ENCODE peak calls at places on chromosomes 11 and 22, in eight cellular contexts. One of them, this sample, is unnamed.

GRCh38 chr22:24937114-24937513 is 9.4 kb downstream of the LHFPL7 start:
- DNase-seq in CD8-positive, alpha-beta T cell: no peak
- DNase-seq in brain microvascular endothelial cell: peak
- DNase-seq in thoracic aorta: no peak
- DNase-seq in DND-41: peak
- DNase-seq in lower lobe of right lung: no peak
- DNase-seq in stomach: no peak
- DNase-seq in left ventricle myocardium inferior: no peak
- DNase-seq in this sample: peak

GRCh38 chr11:130581631-130582030 is 133.2 kb downstream of the ADAMTS15 start:
- DNase-seq in lower lobe of right lung: no peak
- DNase-seq in thoracic aorta: no peak
- DNase-seq in brain microvascular endothelial cell: peak
- DNase-seq in left ventricle myocardium inferior: no peak
- DNase-seq in DND-41: no peak
- DNase-seq in CD8-positive, alpha-beta T cell: no peak
- DNase-seq in stomach: no peak
- DNase-seq in this sample: no peak

GRCh38 chr11:132719684-132720083 is 812.6 kb downstream of the OPCML start:
- DNase-seq in CD8-positive, alpha-beta T cell: no peak
- DNase-seq in stomach: no peak
- DNase-seq in lower lobe of right lung: no peak
- DNase-seq in left ventricle myocardium inferior: no peak
- DNase-seq in thoracic aorta: no peak
- DNase-seq in DND-41: peak
- DNase-seq in brain microvascular endothelial cell: no peak
- DNase-seq in this sample: no peak

GRCh38 chr22:50705219-50705691 is 32.6 kb downstream of the SHANK3 start:
- DNase-seq in stomach: peak
- DNase-seq in thoracic aorta: no peak
- DNase-seq in left ventricle myocardium inferior: peak
- DNase-seq in CD8-positive, alpha-beta T cell: no peak
- DNase-seq in brain microvascular endothelial cell: peak
- DNase-seq in lower lobe of right lung: peak
- DNase-seq in DND-41: peak
- DNase-seq in this sample: no peak

GRCh38 chr11:27174026-27174425 is 133.4 kb downstream of the BBOX1 start:
- DNase-seq in DND-41: no peak
- DNase-seq in brain microvascular endothelial cell: no peak
- DNase-seq in thoracic aorta: no peak
- DNase-seq in lower lobe of right lung: no peak
- DNase-seq in stomach: peak
- DNase-seq in left ventricle myocardium inferior: no peak
- DNase-seq in CD8-positive, alpha-beta T cell: no peak
- DNase-seq in this sample: no peak

GRCh38 chr11:43567396-43567975 is 113.1 kb upstream of the HSD17B12 start:
- DNase-seq in brain microvascular endothelial cell: no peak
- DNase-seq in left ventricle myocardium inferior: no peak
- DNase-seq in stomach: no peak
- DNase-seq in thoracic aorta: no peak
- DNase-seq in DND-41: peak
- DNase-seq in lower lobe of right lung: no peak
- DNase-seq in CD8-positive, alpha-beta T cell: no peak
- DNase-seq in this sample: peak

GRCh38 chr22:19139001-19139356 is 5.5 kb downstream of the ESS2 start:
- DNase-seq in stomach: no peak
- DNase-seq in CD8-positive, alpha-beta T cell: no peak
- DNase-seq in left ventricle myocardium inferior: no peak
- DNase-seq in thoracic aorta: no peak
- DNase-seq in brain microvascular endothelial cell: no peak
- DNase-seq in lower lobe of right lung: no peak
- DNase-seq in DND-41: no peak
- DNase-seq in this sample: no peak

GRCh38 chr11:74417860-74418508 is 19.8 kb upstream of the PGM2L1 start:
- DNase-seq in DND-41: peak
- DNase-seq in thoracic aorta: no peak
- DNase-seq in brain microvascular endothelial cell: peak
- DNase-seq in lower lobe of right lung: no peak
- DNase-seq in stomach: no peak
- DNase-seq in left ventricle myocardium inferior: no peak
- DNase-seq in CD8-positive, alpha-beta T cell: no peak
- DNase-seq in this sample: no peak

DNA sequence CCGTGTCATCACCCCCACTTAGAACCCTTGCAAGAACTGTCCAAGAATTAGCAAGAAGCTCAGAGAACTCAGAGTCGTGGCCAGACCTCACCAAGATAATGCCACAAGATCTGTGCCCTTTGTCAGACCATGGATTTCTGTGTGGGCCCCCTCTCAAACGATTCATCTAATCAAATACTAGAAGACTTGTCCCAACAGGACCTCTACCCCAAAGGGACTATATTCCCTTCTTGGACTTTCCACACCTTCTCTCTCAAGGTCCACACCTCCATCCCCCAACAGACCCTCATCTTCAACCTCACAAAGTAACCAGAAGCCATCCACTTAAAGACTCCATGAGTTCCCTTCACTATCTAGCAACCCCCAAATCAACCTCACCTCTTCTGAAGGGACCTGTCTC is 2.8 kb downstream of the POLR3H start:
- DNase-seq in DND-41: no peak
- DNase-seq in CD8-positive, alpha-beta T cell: no peak
- DNase-seq in stomach: no peak
- DNase-seq in left ventricle myocardium inferior: no peak
- DNase-seq in lower lobe of right lung: no peak
- DNase-seq in thoracic aorta: no peak
- DNase-seq in brain microvascular endothelial cell: no peak
- DNase-seq in this sample: no peak
- H3K4me3 ChIP-seq in DND-41: no peak
- H3K4me3 ChIP-seq in CD8-positive, alpha-beta T cell: no peak
- H3K4me3 ChIP-seq in stomach: no peak
- H3K4me3 ChIP-seq in left ventricle myocardium inferior: no peak
- H3K4me3 ChIP-seq in lower lobe of right lung: no peak
- H3K4me3 ChIP-seq in thoracic aorta: no peak
- H3K4me3 ChIP-seq in brain microvascular endothelial cell: no peak
- H3K4me3 ChIP-seq in this sample: no peak

GRCh38 chr11:68007498-68008380 is 2.4 kb upstream of the ALDH3B1 start:
- DNase-seq in stomach: no peak
- DNase-seq in left ventricle myocardium inferior: no peak
- DNase-seq in thoracic aorta: no peak
- DNase-seq in CD8-positive, alpha-beta T cell: no peak
- DNase-seq in brain microvascular endothelial cell: no peak
- DNase-seq in lower lobe of right lung: no peak
- DNase-seq in DND-41: no peak
- DNase-seq in this sample: no peak

GRCh38 chr11:68010058-68011041 is at the start of gene ALDH3B1:
- DNase-seq in left ventricle myocardium inferior: peak
- DNase-seq in lower lobe of right lung: peak
- DNase-seq in CD8-positive, alpha-beta T cell: no peak
- DNase-seq in brain microvascular endothelial cell: peak
- DNase-seq in thoracic aorta: peak
- DNase-seq in stomach: peak
- DNase-seq in DND-41: no peak
- DNase-seq in this sample: peak

GRCh38 chr11:68009391-68010000 is 631 bp upstream of the ALDH3B1 start:
- DNase-seq in CD8-positive, alpha-beta T cell: no peak
- DNase-seq in lower lobe of right lung: no peak
- DNase-seq in stomach: no peak
- DNase-seq in brain microvascular endothelial cell: peak
- DNase-seq in left ventricle myocardium inferior: no peak
- DNase-seq in thoracic aorta: no peak
- DNase-seq in DND-41: no peak
- DNase-seq in this sample: peak

GRCh38 chr11:68006606-68007166 is 2.8 kb upstream of the UNC93B1 start:
- DNase-seq in brain microvascular endothelial cell: no peak
- DNase-seq in lower lobe of right lung: no peak
- DNase-seq in CD8-positive, alpha-beta T cell: no peak
- DNase-seq in thoracic aorta: no peak
- DNase-seq in DND-41: no peak
- DNase-seq in left ventricle myocardium inferior: no peak
- DNase-seq in stomach: no peak
- DNase-seq in this sample: no peak

DNA sequence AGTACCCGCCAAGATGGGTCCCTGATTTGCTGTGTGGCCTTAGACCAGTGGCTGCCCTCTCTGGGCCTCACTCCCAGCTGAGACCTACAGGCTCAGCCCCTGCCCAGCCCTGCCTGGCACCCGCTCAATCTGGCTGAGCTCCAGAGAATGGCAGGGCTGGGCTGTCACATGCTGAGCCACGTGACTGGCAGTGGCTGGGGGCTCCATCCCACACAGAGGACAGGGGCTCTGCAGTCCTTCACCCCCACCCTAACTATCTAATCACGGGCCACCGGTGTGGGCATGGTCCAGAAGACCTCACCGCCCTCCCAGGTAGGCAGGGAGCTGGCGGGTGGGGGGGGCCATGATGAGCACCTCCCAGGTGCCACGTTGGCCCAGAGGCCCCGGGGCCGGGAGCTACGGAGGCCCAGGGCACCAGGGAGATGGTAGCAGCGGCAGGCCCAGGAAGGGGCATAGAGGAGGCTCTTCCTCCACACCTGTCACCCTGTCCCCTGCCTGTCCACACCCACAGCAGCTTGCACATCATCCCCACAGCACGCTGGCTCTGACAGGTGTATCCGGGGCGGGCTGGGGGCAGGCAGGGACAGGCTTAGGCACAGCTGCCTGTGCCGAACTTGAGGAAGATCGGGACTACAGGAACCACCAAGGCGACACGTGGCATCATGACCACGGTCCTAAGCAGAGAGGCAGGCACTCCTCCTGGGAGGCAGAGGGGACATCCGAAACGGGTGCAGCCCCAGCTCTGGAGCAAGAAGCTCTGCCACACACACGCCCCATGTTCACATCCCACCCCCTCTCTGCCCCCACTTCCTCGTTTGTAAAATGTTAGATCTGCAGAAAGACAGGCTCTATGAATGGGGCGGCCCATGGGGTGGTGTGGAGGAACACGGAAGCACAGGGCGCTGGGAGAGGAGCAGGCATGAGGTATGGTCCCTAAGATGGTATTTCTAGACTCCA is 1.5 kb upstream of the ALDH3B1 start:
- DNase-seq in brain microvascular endothelial cell: no peak
- DNase-seq in DND-41: no peak
- DNase-seq in lower lobe of right lung: peak
- DNase-seq in left ventricle myocardium inferior: no peak
- DNase-seq in stomach: peak
- DNase-seq in thoracic aorta: no peak
- DNase-seq in CD8-positive, alpha-beta T cell: no peak
- DNase-seq in this sample: peak
- H3K27ac ChIP-seq in brain microvascular endothelial cell: peak
- H3K27ac ChIP-seq in DND-41: no peak
- H3K27ac ChIP-seq in lower lobe of right lung: peak
- H3K27ac ChIP-seq in left ventricle myocardium inferior: peak
- H3K27ac ChIP-seq in stomach: peak
- H3K27ac ChIP-seq in thoracic aorta: peak
- H3K27ac ChIP-seq in CD8-positive, alpha-beta T cell: no peak
- H3K27ac ChIP-seq in this sample: peak

GRCh38 chr11:103959279-103959930 is 77.0 kb upstream of the DDI1 start:
- DNase-seq in thoracic aorta: no peak
- DNase-seq in left ventricle myocardium inferior: no peak
- DNase-seq in brain microvascular endothelial cell: peak
- DNase-seq in CD8-positive, alpha-beta T cell: no peak
- DNase-seq in lower lobe of right lung: no peak
- DNase-seq in stomach: no peak
- DNase-seq in DND-41: no peak
- DNase-seq in this sample: peak

GRCh38 chr11:103967985-103968384 is 68.5 kb upstream of the DDI1 start:
- DNase-seq in stomach: no peak
- DNase-seq in DND-41: no peak
- DNase-seq in brain microvascular endothelial cell: no peak
- DNase-seq in CD8-positive, alpha-beta T cell: no peak
- DNase-seq in left ventricle myocardium inferior: no peak
- DNase-seq in thoracic aorta: no peak
- DNase-seq in lower lobe of right lung: no peak
- DNase-seq in this sample: no peak

GRCh38 chr11:103968685-103969084 is 67.8 kb upstream of the DDI1 start:
- DNase-seq in CD8-positive, alpha-beta T cell: no peak
- DNase-seq in left ventricle myocardium inferior: no peak
- DNase-seq in brain microvascular endothelial cell: no peak
- DNase-seq in DND-41: no peak
- DNase-seq in stomach: no peak
- DNase-seq in thoracic aorta: no peak
- DNase-seq in lower lobe of right lung: no peak
- DNase-seq in this sample: no peak

GRCh38 chr11:103961010-103961409 is 75.4 kb upstream of the DDI1 start:
- DNase-seq in CD8-positive, alpha-beta T cell: no peak
- DNase-seq in stomach: no peak
- DNase-seq in thoracic aorta: no peak
- DNase-seq in lower lobe of right lung: no peak
- DNase-seq in brain microvascular endothelial cell: peak
- DNase-seq in DND-41: no peak
- DNase-seq in left ventricle myocardium inferior: no peak
- DNase-seq in this sample: no peak

DNA sequence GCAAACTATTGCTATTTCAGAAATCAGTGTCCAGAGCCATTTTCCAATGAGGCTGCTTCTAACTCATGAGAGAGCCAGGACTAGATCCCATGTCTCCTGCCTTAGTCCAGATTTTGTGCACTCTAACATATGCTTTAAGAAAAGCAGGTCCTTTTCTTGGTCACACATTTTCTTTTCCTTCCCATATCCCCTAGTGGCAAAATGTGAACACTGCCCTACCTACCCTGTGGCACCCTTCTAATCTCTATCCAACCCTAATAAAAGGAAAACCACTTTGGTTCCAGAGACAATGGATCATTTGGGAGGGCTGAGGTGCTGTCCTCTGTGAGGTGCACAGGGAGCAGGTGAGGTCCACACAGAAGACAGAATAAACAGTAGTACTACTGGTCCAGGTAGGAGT is 72.0 kb upstream of the DDI1 start:
- DNase-seq in DND-41: no peak
- DNase-seq in thoracic aorta: no peak
- DNase-seq in CD8-positive, alpha-beta T cell: no peak
- DNase-seq in lower lobe of right lung: no peak
- DNase-seq in stomach: no peak
- DNase-seq in left ventricle myocardium inferior: no peak
- DNase-seq in brain microvascular endothelial cell: no peak
- DNase-seq in this sample: no peak
- TF ChIP-seq CTCF in DND-41: no peak
- TF ChIP-seq CTCF in thoracic aorta: no peak
- TF ChIP-seq CTCF in CD8-positive, alpha-beta T cell: no peak
- TF ChIP-seq CTCF in lower lobe of right lung: no peak
- TF ChIP-seq CTCF in stomach: no peak
- TF ChIP-seq CTCF in left ventricle myocardium inferior: no peak
- TF ChIP-seq CTCF in brain microvascular endothelial cell: peak
- TF ChIP-seq CTCF in this sample: peak

GRCh38 chr22:42344391-42344861 is 74.0 kb upstream of the TCF20 start:
- DNase-seq in brain microvascular endothelial cell: peak
- DNase-seq in DND-41: peak
- DNase-seq in CD8-positive, alpha-beta T cell: no peak
- DNase-seq in thoracic aorta: peak
- DNase-seq in lower lobe of right lung: no peak
- DNase-seq in stomach: peak
- DNase-seq in left ventricle myocardium inferior: peak
- DNase-seq in this sample: no peak

GRCh38 chr22:42341779-42342178 is 71.3 kb upstream of the TCF20 start:
- DNase-seq in lower lobe of right lung: no peak
- DNase-seq in CD8-positive, alpha-beta T cell: no peak
- DNase-seq in thoracic aorta: no peak
- DNase-seq in DND-41: no peak
- DNase-seq in left ventricle myocardium inferior: no peak
- DNase-seq in stomach: no peak
- DNase-seq in brain microvascular endothelial cell: no peak
- DNase-seq in this sample: no peak

GRCh38 chr22:42343551-42344081 is 73.2 kb upstream of the TCF20 start:
- DNase-seq in lower lobe of right lung: no peak
- DNase-seq in left ventricle myocardium inferior: no peak
- DNase-seq in thoracic aorta: no peak
- DNase-seq in CD8-positive, alpha-beta T cell: no peak
- DNase-seq in brain microvascular endothelial cell: no peak
- DNase-seq in stomach: no peak
- DNase-seq in DND-41: peak
- DNase-seq in this sample: no peak

GRCh38 chr22:42342426-42343135 is 72.1 kb upstream of the TCF20 start:
- DNase-seq in left ventricle myocardium inferior: no peak
- DNase-seq in DND-41: no peak
- DNase-seq in CD8-positive, alpha-beta T cell: no peak
- DNase-seq in lower lobe of right lung: no peak
- DNase-seq in brain microvascular endothelial cell: no peak
- DNase-seq in stomach: no peak
- DNase-seq in thoracic aorta: no peak
- DNase-seq in this sample: no peak

GRCh38 chr22:42343136-42343484 is 72.7 kb upstream of the TCF20 start:
- DNase-seq in stomach: no peak
- DNase-seq in brain microvascular endothelial cell: no peak
- DNase-seq in lower lobe of right lung: no peak
- DNase-seq in CD8-positive, alpha-beta T cell: no peak
- DNase-seq in thoracic aorta: no peak
- DNase-seq in left ventricle myocardium inferior: no peak
- DNase-seq in DND-41: peak
- DNase-seq in this sample: no peak
- H3K4me3 ChIP-seq in stomach: peak
- H3K4me3 ChIP-seq in brain microvascular endothelial cell: peak
- H3K4me3 ChIP-seq in lower lobe of right lung: peak
- H3K4me3 ChIP-seq in CD8-positive, alpha-beta T cell: peak
- H3K4me3 ChIP-seq in thoracic aorta: peak
- H3K4me3 ChIP-seq in left ventricle myocardium inferior: peak
- H3K4me3 ChIP-seq in DND-41: peak
- H3K4me3 ChIP-seq in this sample: no peak